ENCODE peak calls at places on chromosomes 11 and 22, in nine cellular contexts. M is choroid plexus epithelial cell; K is lower lobe of right lung; W is CD8-positive, alpha-beta T cell; P is fibroblast of lung; V is body of pancreas; N is CD4-positive, alpha-beta T cell; Y is HFF-Myc; J is progenitor cell of endocrine pancreas. T is an unnamed sample.

GRCh38 chr11:100855466-100856067 is 168.5 kb downstream of the ARHGAP42 start:
- DNase-seq in M (peak), K (no peak), W (no peak), P (peak), V (no peak), N (no peak), Y (no peak), J (no peak), T (no peak)

GRCh38 chr11:111586305-111586915 is 15.8 kb upstream of the SIK2 start:
- DNase-seq in M (peak), K (no peak), W (no peak), P (peak), V (peak), N (no peak), Y (no peak), J (no peak), T (no peak)

GRCh38 chr11:13216019-13217006 is 61.3 kb upstream of the BMAL1 start:
- DNase-seq in M (peak), K (no peak), W (no peak), P (peak), V (no peak), N (no peak), Y (peak), J (no peak), T (no peak)

GRCh38 chr11:83571301-83571700 is 285.1 kb upstream of the CCDC90B start:
- DNase-seq in M (peak), K (no peak), W (no peak), P (peak), V (no peak), N (no peak), Y (no peak), J (no peak), T (no peak)

GRCh38 chr11:84089072-84090057 is 803.2 kb upstream of the CCDC90B start:
- DNase-seq in M (no peak), K (no peak), W (no peak), P (peak), V (peak), N (no peak), Y (no peak), J (no peak), T (no peak)

GRCh38 chr11:44601471-44602370 is 36.3 kb downstream of the CD82 start:
- DNase-seq in M (no peak), K (no peak), W (no peak), P (no peak), V (no peak), N (no peak), Y (no peak), J (no peak), T (peak)

GRCh38 chr22:23696326-23696851 is 5.6 kb downstream of the RGL4 start:
- DNase-seq in M (peak), K (peak), W (peak), P (no peak), V (no peak), N (peak), Y (no peak), J (no peak), T (peak)

GRCh38 chr11:15933896-15934625 is 422.3 kb downstream of the SOX6 start:
- DNase-seq in M (peak), K (no peak), W (no peak), P (no peak), V (no peak), N (no peak), Y (no peak), J (no peak), T (no peak)

GRCh38 chr22:46578824-46579561 is 41.2 kb upstream of the GRAMD4 start:
- DNase-seq in M (peak), K (peak), W (no peak), P (peak), V (peak), N (no peak), Y (no peak), J (no peak), T (no peak)

GRCh38 chr11:67400942-67401494 is 640 bp downstream of the PPP1CA start:
- DNase-seq in M (no peak), K (no peak), W (no peak), P (no peak), V (no peak), N (no peak), Y (no peak), J (no peak), T (no peak)

GRCh38 chr22:39308614-39309363 is 10.6 kb downstream of the RPL3 start:
- DNase-seq in M (peak), K (peak), W (no peak), P (peak), V (peak), N (no peak), Y (peak), J (no peak), T (no peak)

GRCh38 chr11:116422976-116423375 is 349.8 kb downstream of the BUD13 start:
- DNase-seq in M (no peak), K (no peak), W (no peak), P (no peak), V (no peak), N (no peak), Y (no peak), J (no peak), T (no peak)

GRCh38 chr22:28899199-28899853 is 16.0 kb downstream of the ZNRF3 start:
- DNase-seq in M (no peak), K (no peak), W (peak), P (peak), V (no peak), N (peak), Y (no peak), J (no peak), T (no peak)

GRCh38 chr22:50702261-50702671 is 29.6 kb downstream of the SHANK3 start:
- DNase-seq in M (no peak), K (peak), W (no peak), P (no peak), V (no peak), N (no peak), Y (no peak), J (no peak), T (no peak)

DNA sequence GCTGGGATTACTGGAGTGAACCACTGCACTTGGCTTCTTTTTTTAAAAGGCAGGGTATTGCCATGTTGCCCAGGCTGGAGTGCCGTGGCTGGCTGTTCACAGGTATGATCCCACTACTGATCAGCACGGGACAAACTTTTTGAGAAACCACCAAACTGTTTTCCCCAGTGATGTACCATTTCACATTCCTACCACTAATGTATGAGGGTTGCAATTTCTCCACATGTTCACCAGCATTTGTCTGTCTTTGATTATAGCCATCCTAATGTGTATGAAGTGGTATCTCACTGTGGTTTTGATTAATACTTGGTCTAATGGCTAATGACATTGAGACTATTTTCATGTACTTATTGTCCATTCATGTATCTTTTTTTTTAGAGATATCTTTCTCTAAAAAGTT is 41.5 kb upstream of the EP300 start:
- DNase-seq in M (peak), K (no peak), W (no peak), P (no peak), V (no peak), N (no peak), Y (peak), J (no peak), T (no peak)
- TF ChIP-seq CTCF in M (peak), K (no peak), W (no peak), P (no peak), V (no peak), N (no peak), Y (peak), J (no peak), T (no peak)

GRCh38 chr22:34966980-34967379 is 99.0 kb upstream of the ISX start:
- DNase-seq in M (peak), K (no peak), W (no peak), P (no peak), V (no peak), N (no peak), Y (no peak), J (no peak), T (no peak)
- TF ChIP-seq CTCF in M (no peak), K (no peak), W (no peak), P (no peak), V (no peak), N (no peak), Y (no peak), J (no peak), T (no peak)

GRCh38 chr11:62632492-62632891 is 10.7 kb upstream of the B3GAT3 start:
- DNase-seq in M (no peak), K (no peak), W (no peak), P (no peak), V (no peak), N (no peak), Y (no peak), J (no peak), T (no peak)

GRCh38 chr11:62622476-62622875 is 690 bp upstream of the B3GAT3 start:
- DNase-seq in M (no peak), K (no peak), W (no peak), P (no peak), V (no peak), N (no peak), Y (no peak), J (no peak), T (no peak)

GRCh38 chr11:62621567-62622470 is at the start of gene B3GAT3:
- DNase-seq in M (peak), K (peak), W (peak), P (peak), V (peak), N (peak), Y (peak), J (peak), T (peak)

DNA sequence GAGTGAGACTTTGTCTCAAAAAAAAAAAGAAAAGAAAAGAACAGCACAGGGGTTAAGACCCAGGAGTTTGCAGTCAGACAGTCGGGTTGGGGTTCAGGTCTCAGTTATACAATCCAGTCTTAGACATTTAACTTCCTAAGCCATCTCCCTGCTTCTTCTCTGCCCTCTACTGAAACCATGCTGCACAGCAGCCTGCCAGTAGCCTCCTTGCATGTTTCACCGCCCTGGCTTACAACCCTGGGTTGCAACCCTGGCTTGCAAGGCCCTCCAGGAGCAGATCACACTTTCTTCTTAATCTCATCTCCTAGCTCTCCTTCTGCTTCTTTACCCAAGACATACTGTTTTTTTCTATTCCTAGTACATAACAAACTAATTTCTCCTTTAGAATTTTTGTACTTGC is 5.9 kb upstream of the B3GAT3 start:
- DNase-seq in M (peak), K (no peak), W (no peak), P (no peak), V (no peak), N (no peak), Y (no peak), J (no peak), T (no peak)
- TF ChIP-seq CTCF in M (peak), K (no peak), W (no peak), P (no peak), V (no peak), N (no peak), Y (no peak), J (no peak), T (no peak)

GRCh38 chr22:37565830-37566229 is 5.5 kb downstream of the CDC42EP1 start:
- DNase-seq in M (no peak), K (no peak), W (no peak), P (no peak), V (no peak), N (no peak), Y (no peak), J (no peak), T (no peak)

GRCh38 chr22:37567991-37568390 is 7.7 kb downstream of the CDC42EP1 start:
- DNase-seq in M (no peak), K (no peak), W (no peak), P (no peak), V (no peak), N (no peak), Y (no peak), J (no peak), T (no peak)

GRCh38 chr22:37568448-37569008 is 8.2 kb downstream of the CDC42EP1 start:
- DNase-seq in M (no peak), K (no peak), W (no peak), P (no peak), V (no peak), N (no peak), Y (no peak), J (no peak), T (no peak)

GRCh38 chr22:37566329-37566837 is 6.1 kb downstream of the CDC42EP1 start:
- DNase-seq in M (no peak), K (peak), W (peak), P (no peak), V (no peak), N (peak), Y (no peak), J (no peak), T (peak)

DNA sequence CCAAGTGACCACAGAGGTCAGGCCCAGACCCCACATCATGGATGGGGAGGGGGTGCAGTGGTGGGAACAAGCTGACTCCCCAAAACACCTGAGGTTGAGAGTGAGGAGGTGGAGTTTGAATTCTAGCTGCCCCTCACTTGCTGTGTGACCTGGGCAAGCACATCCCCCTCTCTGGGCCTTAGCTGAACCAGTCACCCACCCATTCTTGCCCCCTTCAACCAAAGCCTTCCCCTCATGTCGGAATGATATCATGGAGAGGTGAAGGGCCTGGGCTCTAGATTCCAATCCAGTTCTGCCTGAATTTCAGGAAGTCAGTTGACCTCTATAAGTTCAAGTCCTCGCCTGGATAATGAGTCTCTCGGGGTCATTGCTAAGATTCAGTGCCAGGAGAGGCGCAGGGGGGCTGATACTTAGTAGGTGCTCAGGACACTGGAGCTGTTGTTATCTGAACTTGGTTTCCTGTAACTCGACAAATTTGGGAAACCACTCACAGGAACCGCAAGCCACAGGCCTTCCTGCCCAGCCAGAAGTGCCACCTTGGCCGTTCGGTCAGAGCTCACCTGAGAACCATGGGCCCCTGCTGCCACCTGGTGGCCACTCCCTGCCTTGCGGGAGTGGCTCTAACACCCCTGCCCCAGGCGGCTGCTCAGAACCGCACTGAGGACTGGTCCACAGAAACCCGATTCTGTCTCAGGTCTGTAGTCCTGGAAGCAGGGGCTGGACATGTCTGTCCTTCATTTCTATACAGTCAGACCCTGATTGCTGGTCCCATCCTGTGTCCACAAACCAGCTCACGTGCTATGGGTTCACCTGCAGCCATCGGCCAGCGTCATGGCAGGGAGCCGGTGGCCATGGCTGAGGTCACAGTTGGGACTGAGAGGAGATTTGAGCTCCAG is 6.9 kb downstream of the CDC42EP1 start:
- DNase-seq in M (peak), K (peak), W (peak), P (peak), V (peak), N (peak), Y (no peak), J (peak), T (peak)
- TF ChIP-seq CTCF in M (peak), K (peak), W (peak), P (peak), V (peak), N (peak), Y (peak), J (peak), T (peak)

GRCh38 chr22:44981857-44982256 is 27.9 kb downstream of the PHF21B start:
- DNase-seq in M (no peak), K (no peak), W (no peak), P (no peak), V (no peak), N (no peak), Y (no peak), J (no peak), T (no peak)

GRCh38 chr22:44973829-44974228 is 36.0 kb downstream of the PHF21B start:
- DNase-seq in M (no peak), K (no peak), W (no peak), P (no peak), V (no peak), N (no peak), Y (no peak), J (no peak), T (no peak)

GRCh38 chr22:44983878-44984482 is 25.8 kb downstream of the PHF21B start:
- DNase-seq in M (no peak), K (no peak), W (no peak), P (no peak), V (no peak), N (no peak), Y (no peak), J (no peak), T (no peak)

GRCh38 chr22:44975444-44976262 is 34.2 kb downstream of the PHF21B start:
- DNase-seq in M (peak), K (peak), W (no peak), P (peak), V (peak), N (peak), Y (peak), J (peak), T (no peak)

DNA sequence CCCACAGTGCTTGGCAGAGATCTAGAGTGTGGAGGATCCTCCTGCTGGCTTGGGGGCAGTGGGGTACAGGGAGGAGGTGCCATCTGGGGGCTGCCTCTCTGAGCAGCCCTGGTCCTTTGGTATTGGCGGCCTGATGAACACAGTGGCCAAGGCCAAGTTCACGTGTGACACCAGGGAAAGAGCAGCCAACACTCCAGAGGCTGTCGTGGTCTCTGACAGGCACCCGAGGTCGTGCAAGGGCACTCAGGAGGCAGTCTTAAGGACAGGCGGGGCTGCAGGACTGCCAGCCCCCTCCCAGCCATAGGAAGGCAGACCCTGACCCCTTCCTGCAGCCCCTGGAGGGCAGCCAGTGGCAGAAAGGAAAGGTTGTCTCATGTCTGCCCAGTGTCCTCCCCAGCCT is 30.7 kb downstream of the PHF21B start:
- DNase-seq in M (no peak), K (no peak), W (no peak), P (no peak), V (no peak), N (no peak), Y (no peak), J (no peak), T (no peak)
- TF ChIP-seq CTCF in M (no peak), K (no peak), W (no peak), P (no peak), V (no peak), N (no peak), Y (no peak), J (no peak), T (no peak)

DNA sequence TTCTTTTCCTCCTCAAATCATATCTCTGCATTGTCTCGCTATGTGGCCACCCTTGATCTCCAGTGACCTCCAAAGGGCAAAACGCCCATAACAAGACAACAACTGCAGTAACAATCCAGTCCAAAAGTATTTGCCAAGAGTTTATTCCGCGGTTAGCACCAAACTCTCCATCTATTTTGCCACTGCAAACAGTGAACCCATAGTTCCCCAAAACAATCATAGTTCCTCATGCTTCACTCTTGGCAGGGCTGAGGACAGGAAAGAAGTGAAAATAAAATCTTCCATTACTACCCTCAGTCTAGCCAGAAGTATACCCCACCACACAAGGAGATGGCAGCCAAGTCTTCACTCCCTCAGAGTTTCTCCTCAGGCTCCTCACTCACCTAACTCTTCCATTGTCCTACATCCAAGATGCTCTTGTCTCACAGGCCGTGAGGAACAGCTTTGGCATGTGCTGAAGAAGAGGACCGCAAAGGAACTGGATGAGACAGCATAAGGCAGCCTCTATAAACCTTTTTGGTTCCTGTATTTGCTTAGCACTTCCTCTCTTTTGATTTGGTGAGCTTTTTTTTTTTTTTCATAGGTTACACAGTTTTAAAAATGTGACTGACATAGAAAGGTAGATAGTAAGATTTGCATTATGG is at the start of gene LPXN:
- DNase-seq in M (peak), K (no peak), W (peak), P (no peak), V (no peak), N (peak), Y (no peak), J (no peak), T (peak)
- TF ChIP-seq CTCF in M (no peak), K (no peak), W (no peak), P (no peak), V (no peak), N (no peak), Y (no peak), J (no peak), T (no peak)

DNA sequence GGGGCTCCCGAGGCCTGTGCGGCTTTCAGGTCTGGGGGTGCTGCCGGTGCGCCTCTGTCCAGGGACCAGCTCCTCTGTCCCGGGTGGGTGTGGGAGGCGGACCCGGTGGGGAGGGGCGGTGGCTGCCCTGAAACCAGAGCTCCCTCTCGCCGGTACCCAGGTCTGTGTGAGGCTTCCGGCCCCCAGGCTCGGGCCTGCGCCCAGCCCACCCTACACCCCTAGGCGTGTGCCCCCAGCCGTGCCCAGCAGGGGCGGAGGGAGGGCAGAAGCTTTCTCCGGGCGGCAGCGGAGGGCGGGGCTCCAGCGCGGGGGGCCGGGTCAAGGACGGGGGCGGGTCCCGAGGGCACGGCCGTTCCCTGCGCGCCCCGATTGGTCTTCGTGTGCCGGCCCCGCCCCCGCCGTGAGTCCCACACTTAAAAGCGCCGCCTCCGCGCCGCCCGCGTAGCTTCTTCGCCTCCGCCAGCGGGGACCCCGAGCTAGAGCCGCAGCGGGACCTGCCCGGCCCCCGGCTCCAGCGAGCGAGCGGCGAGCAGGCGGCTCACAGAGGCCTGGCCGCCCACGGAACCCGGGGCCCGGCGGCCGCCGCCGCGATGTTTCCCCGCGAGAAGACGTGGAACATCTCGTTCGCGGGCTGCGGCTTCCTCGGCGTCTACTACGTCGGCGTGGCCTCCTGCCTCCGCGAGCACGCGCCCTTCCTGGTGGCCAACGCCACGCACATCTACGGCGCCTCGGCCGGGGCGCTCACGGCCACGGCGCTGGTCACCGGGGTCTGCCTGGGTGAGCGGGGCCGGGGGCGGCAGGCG is 616 bp downstream of the PNPLA2 start:
- DNase-seq in M (peak), K (peak), W (peak), P (peak), V (peak), N (peak), Y (no peak), J (peak), T (peak)
- TF ChIP-seq CTCF in M (no peak), K (peak), W (no peak), P (no peak), V (no peak), N (peak), Y (no peak), J (peak), T (no peak)